ENCODE peak calls at places on chromosomes 2 and 18, in five cellular contexts. D is dorsolateral prefrontal cortex; P is right lobe of liver; W is effector memory CD4-positive, alpha-beta T cell; K is heart right ventricle. A is an unnamed sample.

GRCh38 chr2:235507928-235508327 is 14.1 kb downstream of the AGAP1 start:
- DNase-seq in D (no peak), K (no peak), W (no peak), P (no peak), A (no peak)

GRCh38 chr18:58520964-58521363 is 107.9 kb downstream of the ALPK2 start:
- DNase-seq in P (no peak), D (no peak), W (no peak), K (no peak), A (no peak)

GRCh38 chr18:13232060-13232917 is 13.7 kb downstream of the LDLRAD4 start:
- DNase-seq in P (no peak), K (peak; percentile 68), W (no peak), D (no peak), A (no peak)

GRCh38 chr2:69119104-69119503 is 106.1 kb downstream of the ANTXR1 start:
- DNase-seq in D (no peak), W (no peak), K (no peak), P (no peak), A (no peak)

GRCh38 chr2:218402911-218403411 is 3.3 kb downstream of the CTDSP1 start:
- DNase-seq in D (no peak), K (no peak), P (peak; percentile 28), W (no peak), A (no peak)

GRCh38 chr2:114550364-114550763 is 107.9 kb downstream of the DPP10 start:
- DNase-seq in K (no peak), P (no peak), D (no peak), W (no peak), A (no peak)

GRCh38 chr2:101327863-101328394 is 19.4 kb upstream of the RNF149 start:
- DNase-seq in D (no peak), K (no peak), P (no peak), W (no peak), A (peak; percentile 75)

GRCh38 chr18:49274188-49274714 is 186.2 kb downstream of the DYM start:
- DNase-seq in W (no peak), D (no peak), K (no peak), P (no peak), A (no peak)

GRCh38 chr2:231677632-231678104 is 30.7 kb upstream of the PTMA start:
- DNase-seq in K (peak; percentile 85), P (peak; percentile 70), D (peak; percentile 73), W (peak; percentile 67), A (peak; percentile 87)

DNA sequence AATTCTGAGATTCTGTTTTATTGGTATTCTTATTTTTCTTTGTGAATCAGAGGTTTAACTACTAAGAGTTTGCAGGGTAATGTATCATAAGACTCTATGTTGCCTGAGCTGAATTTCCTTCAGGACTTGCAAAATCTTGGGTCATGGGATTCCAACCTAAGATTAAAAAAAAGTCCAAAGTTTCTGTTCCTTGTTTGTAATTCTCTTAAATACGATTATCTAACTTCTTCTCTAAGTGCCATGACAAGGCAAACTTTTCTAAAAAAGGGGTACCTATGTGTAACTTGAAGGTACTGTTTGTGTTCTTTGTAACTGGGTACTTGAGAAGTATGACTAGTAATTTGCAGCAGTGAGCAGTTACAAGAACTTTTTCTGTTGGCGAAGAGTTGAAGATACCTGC is 181.3 kb upstream of the ZEB2 start:
- DNase-seq in P (no peak), K (no peak), D (no peak), W (no peak), A (no peak)
- H3K27ac ChIP-seq in P (peak overlapping the region; percentile 1), K (peak overlapping the region; percentile 46), D (no peak overlapping the region), W (no peak overlapping the region), A (no peak overlapping the region)

GRCh38 chr2:3469486-3469885 is 49.8 kb downstream of the ADI1 start:
- DNase-seq in D (no peak), P (no peak), W (no peak), K (no peak), A (no peak)
- H3K27ac ChIP-seq in D (peak overlapping the region; percentile 66), P (no peak overlapping the region), W (no peak overlapping the region), K (peak overlapping the region; percentile 87), A (peak overlapping the region; percentile 35)

GRCh38 chr2:86781363-86781762 is 9.3 kb downstream of the CD8A start:
- DNase-seq in K (no peak), D (no peak), P (no peak), W (no peak), A (no peak)
- H3K27ac ChIP-seq in K (no peak overlapping the region), D (no peak overlapping the region), P (no peak overlapping the region), W (no peak overlapping the region), A (no peak overlapping the region)

GRCh38 chr18:43507842-43508481 is 230.7 kb upstream of the SYT4 start:
- DNase-seq in K (no peak), D (no peak), P (no peak), W (no peak), A (no peak)
- H3K27ac ChIP-seq in K (no peak overlapping the region), D (no peak overlapping the region), P (no peak overlapping the region), W (no peak overlapping the region), A (no peak overlapping the region)

GRCh38 chr2:84882415-84882738 is 1.5 kb upstream of the TRABD2A start:
- DNase-seq in K (no peak), D (no peak), P (no peak), W (no peak), A (no peak)

GRCh38 chr2:84882775-84883550 is 2.1 kb upstream of the TRABD2A start:
- DNase-seq in D (no peak), P (no peak), K (no peak), W (no peak), A (no peak)

GRCh38 chr2:84884396-84884795 is 3.5 kb upstream of the TRABD2A start:
- DNase-seq in D (no peak), K (no peak), W (no peak), P (no peak), A (no peak)

GRCh38 chr2:84886791-84887190 is 5.9 kb upstream of the TRABD2A start:
- DNase-seq in P (no peak), W (no peak), K (no peak), D (no peak), A (no peak)

GRCh38 chr2:84885111-84885510 is 4.2 kb upstream of the TRABD2A start:
- DNase-seq in D (no peak), P (no peak), K (no peak), W (no peak), A (no peak)
- H3K27ac ChIP-seq in D (no peak overlapping the region), P (no peak overlapping the region), K (no peak overlapping the region), W (no peak overlapping the region), A (no peak overlapping the region)

DNA sequence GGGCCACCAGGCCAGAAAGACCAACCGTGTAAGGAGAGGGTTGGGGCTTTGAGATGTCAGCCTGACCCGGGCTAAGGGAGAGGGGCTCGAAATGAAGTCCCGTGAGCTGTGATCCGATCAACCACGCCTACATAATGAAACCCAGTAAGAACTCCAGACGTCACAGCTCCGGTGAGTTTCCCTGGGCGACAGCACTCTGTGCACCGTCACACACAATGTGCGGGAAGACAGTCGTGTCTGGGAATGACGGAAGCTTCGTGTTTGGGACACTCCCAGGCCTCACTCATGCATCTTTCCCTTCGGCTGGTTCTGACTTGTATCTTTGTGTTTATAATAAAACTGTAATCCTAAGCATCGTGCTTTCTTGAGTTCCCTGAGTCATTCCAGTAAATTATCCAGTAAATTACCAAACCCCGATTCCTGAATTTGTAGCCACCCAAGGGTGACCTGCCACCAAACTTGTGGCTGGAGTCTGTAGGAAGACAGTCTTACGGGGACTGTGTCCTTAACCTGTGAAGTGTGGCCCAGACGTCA is 44.2 kb downstream of the CYP27C1 start:
- DNase-seq in P (no peak), K (no peak), D (no peak), W (no peak), A (no peak)
- H3K27ac ChIP-seq in P (no peak overlapping the region), K (peak overlapping the region; percentile 31), D (peak overlapping the region; percentile 62), W (no peak overlapping the region), A (no peak overlapping the region)

DNA sequence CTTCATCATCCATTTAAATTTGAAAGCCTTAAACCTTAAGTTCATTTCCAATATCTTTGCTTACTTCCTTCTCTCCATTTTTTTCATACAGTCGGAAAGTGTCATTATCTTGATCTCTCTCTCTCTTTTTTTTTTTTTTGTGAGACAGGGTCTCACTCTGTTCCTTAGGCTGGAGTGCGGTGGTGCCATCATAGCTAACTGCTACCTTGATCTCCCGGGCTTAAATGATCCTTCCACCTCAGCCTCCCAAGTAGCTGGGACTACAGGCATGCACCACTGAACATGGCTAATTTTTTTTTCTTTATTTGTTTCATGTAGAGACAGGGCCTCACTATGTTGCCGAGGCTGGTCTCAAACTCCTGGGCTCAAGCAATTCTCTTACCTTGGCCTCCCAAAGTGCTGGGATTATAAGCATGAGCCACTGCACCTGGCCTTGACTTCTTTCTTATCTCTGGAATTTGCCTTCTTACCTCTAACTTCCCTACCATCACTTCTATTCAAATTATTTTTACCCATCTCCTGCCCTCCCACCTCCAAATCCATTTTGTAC is 222.2 kb downstream of the MYCN start:
- DNase-seq in D (no peak), P (no peak), K (no peak), W (no peak), A (no peak)
- H3K27ac ChIP-seq in D (no peak overlapping the region), P (no peak overlapping the region), K (no peak overlapping the region), W (no peak overlapping the region), A (no peak overlapping the region)

DNA sequence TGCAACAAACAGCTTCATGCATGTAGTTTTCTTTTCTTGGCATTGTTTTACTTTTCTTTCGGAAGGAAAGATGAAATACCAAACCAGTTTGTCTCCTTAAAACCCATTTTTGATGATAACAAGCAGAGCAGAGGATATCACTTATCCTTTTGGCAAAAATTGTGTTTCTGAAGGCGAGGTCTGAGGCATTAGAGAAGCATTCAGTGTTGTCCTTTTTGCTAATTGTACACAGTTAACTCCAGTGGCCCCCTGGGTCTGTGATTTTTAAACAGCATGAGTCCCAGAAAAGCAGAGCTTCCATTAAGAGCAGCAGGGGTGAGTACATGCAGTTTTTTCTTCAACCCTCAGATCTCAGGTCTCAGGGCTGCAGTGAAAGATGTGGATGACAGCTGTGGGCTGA is 41.3 kb downstream of the TTC39C start:
- DNase-seq in K (no peak), D (no peak), P (no peak), W (no peak), A (no peak)
- H3K27ac ChIP-seq in K (no peak overlapping the region), D (no peak overlapping the region), P (no peak overlapping the region), W (no peak overlapping the region), A (no peak overlapping the region)